ENCODE peak calls at places on chromosomes 6 and 20, in ten cellular contexts. One of them, this sample, is unnamed.

GRCh38 chr6:155894758-155895157 is 439.1 kb upstream of the NOX3 start:
- DNase-seq in HAP-1: no peak
- DNase-seq in HCT116: no peak
- DNase-seq in AG09319: no peak
- DNase-seq in DMS53: no peak
- DNase-seq in CD14-positive monocyte: no peak
- DNase-seq in hepatocyte: no peak
- DNase-seq in glutamatergic neuron: no peak
- DNase-seq in stimulated activated CD4-positive, alpha-beta T cell treated with anti-CD3 and anti-CD28 coated beads, TNF-alpha, amount 100 ng/mL, for 24 hours: no peak
- DNase-seq in smooth muscle cell of the brain vasculature: no peak
- DNase-seq in this sample: peak; percentile 38

GRCh38 chr6:116118608-116119007 is 7.3 kb downstream of the COL10A1 start:
- DNase-seq in HCT116: no peak
- DNase-seq in hepatocyte: no peak
- DNase-seq in DMS53: no peak
- DNase-seq in stimulated activated CD4-positive, alpha-beta T cell treated with anti-CD3 and anti-CD28 coated beads, TNF-alpha, amount 100 ng/mL, for 24 hours: no peak
- DNase-seq in glutamatergic neuron: no peak
- DNase-seq in CD14-positive monocyte: no peak
- DNase-seq in HAP-1: no peak
- DNase-seq in AG09319: no peak
- DNase-seq in smooth muscle cell of the brain vasculature: no peak
- DNase-seq in this sample: no peak

GRCh38 chr6:53492860-53493634 is 51.9 kb downstream of the GCLC start:
- DNase-seq in glutamatergic neuron: no peak
- DNase-seq in HCT116: peak; percentile 34
- DNase-seq in hepatocyte: peak; percentile 63
- DNase-seq in CD14-positive monocyte: no peak
- DNase-seq in stimulated activated CD4-positive, alpha-beta T cell treated with anti-CD3 and anti-CD28 coated beads, TNF-alpha, amount 100 ng/mL, for 24 hours: peak; percentile 4
- DNase-seq in AG09319: peak; percentile 38
- DNase-seq in HAP-1: peak; percentile 42
- DNase-seq in DMS53: peak; percentile 79
- DNase-seq in smooth muscle cell of the brain vasculature: peak; percentile 23
- DNase-seq in this sample: no peak

GRCh38 chr6:128508588-128509296 is 11.7 kb downstream of the PTPRK start:
- DNase-seq in hepatocyte: peak; percentile 48
- DNase-seq in DMS53: peak; percentile 44
- DNase-seq in smooth muscle cell of the brain vasculature: no peak
- DNase-seq in AG09319: no peak
- DNase-seq in glutamatergic neuron: no peak
- DNase-seq in CD14-positive monocyte: no peak
- DNase-seq in HCT116: peak; percentile 61
- DNase-seq in stimulated activated CD4-positive, alpha-beta T cell treated with anti-CD3 and anti-CD28 coated beads, TNF-alpha, amount 100 ng/mL, for 24 hours: no peak
- DNase-seq in HAP-1: no peak
- DNase-seq in this sample: no peak

GRCh38 chr6:5120011-5120410 is 34.9 kb downstream of the PPP1R3G start:
- DNase-seq in glutamatergic neuron: no peak
- DNase-seq in AG09319: no peak
- DNase-seq in hepatocyte: no peak
- DNase-seq in smooth muscle cell of the brain vasculature: no peak
- DNase-seq in HAP-1: no peak
- DNase-seq in DMS53: no peak
- DNase-seq in CD14-positive monocyte: no peak
- DNase-seq in stimulated activated CD4-positive, alpha-beta T cell treated with anti-CD3 and anti-CD28 coated beads, TNF-alpha, amount 100 ng/mL, for 24 hours: no peak
- DNase-seq in HCT116: no peak
- DNase-seq in this sample: no peak

GRCh38 chr20:46324379-46324778 is 16.1 kb upstream of the CDH22 start:
- DNase-seq in AG09319: no peak
- DNase-seq in DMS53: no peak
- DNase-seq in stimulated activated CD4-positive, alpha-beta T cell treated with anti-CD3 and anti-CD28 coated beads, TNF-alpha, amount 100 ng/mL, for 24 hours: no peak
- DNase-seq in glutamatergic neuron: no peak
- DNase-seq in HAP-1: no peak
- DNase-seq in HCT116: no peak
- DNase-seq in hepatocyte: no peak
- DNase-seq in CD14-positive monocyte: no peak
- DNase-seq in smooth muscle cell of the brain vasculature: no peak
- DNase-seq in this sample: no peak

GRCh38 chr6:83193747-83194582 is 808 bp downstream of the RWDD2A start:
- DNase-seq in glutamatergic neuron: peak; percentile 75
- DNase-seq in HCT116: peak; percentile 21
- DNase-seq in smooth muscle cell of the brain vasculature: no peak
- DNase-seq in AG09319: no peak
- DNase-seq in DMS53: peak; percentile 75
- DNase-seq in HAP-1: peak; percentile 77
- DNase-seq in stimulated activated CD4-positive, alpha-beta T cell treated with anti-CD3 and anti-CD28 coated beads, TNF-alpha, amount 100 ng/mL, for 24 hours: no peak
- DNase-seq in CD14-positive monocyte: peak; percentile 39
- DNase-seq in hepatocyte: peak; percentile 70
- DNase-seq in this sample: no peak

GRCh38 chr6:33082702-33083101 is 6.9 kb downstream of the HLA-DPB1 start:
- DNase-seq in CD14-positive monocyte: no peak
- DNase-seq in stimulated activated CD4-positive, alpha-beta T cell treated with anti-CD3 and anti-CD28 coated beads, TNF-alpha, amount 100 ng/mL, for 24 hours: no peak
- DNase-seq in HCT116: peak; percentile 24
- DNase-seq in HAP-1: no peak
- DNase-seq in glutamatergic neuron: peak; percentile 37
- DNase-seq in DMS53: peak; percentile 68
- DNase-seq in AG09319: no peak
- DNase-seq in hepatocyte: peak; percentile 71
- DNase-seq in smooth muscle cell of the brain vasculature: no peak
- DNase-seq in this sample: no peak

GRCh38 chr6:36098920-36099647 is 31.2 kb upstream of the MAPK13 start:
- DNase-seq in DMS53: no peak
- DNase-seq in HAP-1: no peak
- DNase-seq in stimulated activated CD4-positive, alpha-beta T cell treated with anti-CD3 and anti-CD28 coated beads, TNF-alpha, amount 100 ng/mL, for 24 hours: no peak
- DNase-seq in glutamatergic neuron: no peak
- DNase-seq in smooth muscle cell of the brain vasculature: no peak
- DNase-seq in HCT116: no peak
- DNase-seq in hepatocyte: peak; percentile 27
- DNase-seq in CD14-positive monocyte: no peak
- DNase-seq in AG09319: no peak
- DNase-seq in this sample: no peak

GRCh38 chr20:30811896-30812671 is 445.4 kb upstream of the DEFB115 start:
- DNase-seq in DMS53: peak; percentile 78
- DNase-seq in AG09319: peak; percentile 25
- DNase-seq in smooth muscle cell of the brain vasculature: no peak
- DNase-seq in hepatocyte: no peak
- DNase-seq in HCT116: no peak
- DNase-seq in stimulated activated CD4-positive, alpha-beta T cell treated with anti-CD3 and anti-CD28 coated beads, TNF-alpha, amount 100 ng/mL, for 24 hours: no peak
- DNase-seq in CD14-positive monocyte: peak; percentile 65
- DNase-seq in glutamatergic neuron: peak; percentile 35
- DNase-seq in HAP-1: no peak
- DNase-seq in this sample: no peak

GRCh38 chr20:64146301-64146935 is 17.8 kb upstream of the MYT1 start:
- DNase-seq in DMS53: no peak
- DNase-seq in CD14-positive monocyte: no peak
- DNase-seq in stimulated activated CD4-positive, alpha-beta T cell treated with anti-CD3 and anti-CD28 coated beads, TNF-alpha, amount 100 ng/mL, for 24 hours: no peak
- DNase-seq in smooth muscle cell of the brain vasculature: no peak
- DNase-seq in AG09319: no peak
- DNase-seq in HAP-1: no peak
- DNase-seq in glutamatergic neuron: peak; percentile 72
- DNase-seq in HCT116: no peak
- DNase-seq in hepatocyte: no peak
- DNase-seq in this sample: no peak

GRCh38 chr20:63625771-63626423 is 1.0 kb downstream of the GMEB2 start:
- DNase-seq in stimulated activated CD4-positive, alpha-beta T cell treated with anti-CD3 and anti-CD28 coated beads, TNF-alpha, amount 100 ng/mL, for 24 hours: no peak
- DNase-seq in HAP-1: no peak
- DNase-seq in hepatocyte: peak; percentile 56
- DNase-seq in HCT116: no peak
- DNase-seq in DMS53: peak; percentile 59
- DNase-seq in smooth muscle cell of the brain vasculature: no peak
- DNase-seq in CD14-positive monocyte: peak; percentile 43
- DNase-seq in AG09319: no peak
- DNase-seq in glutamatergic neuron: no peak
- DNase-seq in this sample: no peak

This sample was measured in NT2/D1.